ENCODE peak calls at places on chromosomes 16 and 17, in six cellular contexts. K is mesendoderm, V is H9, N is neuronal stem cell, O is IMR-90, G is H1. H is an unnamed sample.

GRCh38 chr16:75591001-75591852 is 25.0 kb downstream of the GABARAPL2 start:
- DNase-seq in K (peak), V (no peak), N (no peak), O (peak), G (no peak), H (peak)

GRCh38 chr17:57289613-57290012 is 33.3 kb downstream of the MSI2 start:
- DNase-seq in K (no peak), V (no peak), N (no peak), O (no peak), G (no peak), H (no peak)

GRCh38 chr17:61551255-61551742 is 39.7 kb downstream of the NACA2 start:
- DNase-seq in K (peak), V (no peak), N (peak), O (peak), G (no peak), H (peak)

GRCh38 chr16:70750893-70751467 is 50.0 kb downstream of the VAC14 start:
- DNase-seq in K (no peak), V (no peak), N (no peak), O (peak), G (no peak), H (peak)

GRCh38 chr16:87924937-87925670 is 11.2 kb downstream of the CA5A start:
- DNase-seq in K (no peak), V (no peak), N (no peak), O (no peak), G (no peak), H (no peak)

GRCh38 chr16:23296994-23297393 is 5.1 kb upstream of the SCNN1B start:
- DNase-seq in K (peak), V (peak), N (no peak), O (no peak), G (no peak), H (no peak)

GRCh38 chr17:12406623-12407228 is 259.0 kb upstream of the MYOCD start:
- DNase-seq in K (peak), V (no peak), N (no peak), O (peak), G (no peak), H (peak)

GRCh38 chr17:39928868-39929651 is 1.5 kb downstream of the LRRC3C start:
- DNase-seq in K (no peak), V (no peak), N (no peak), O (peak), G (no peak), H (peak)

GRCh38 chr17:82013341-82013740 is 9.3 kb downstream of the CENPX start:
- DNase-seq in K (no peak), V (no peak), N (no peak), O (peak), G (no peak), H (no peak)

GRCh38 chr16:2855536-2855935 is 2.4 kb downstream of the PRSS22 start:
- DNase-seq in K (no peak), V (no peak), N (no peak), O (no peak), G (no peak), H (no peak)

GRCh38 chr17:7842950-7843535 is 9.0 kb downstream of the KDM6B start:
- DNase-seq in K (peak), V (peak), N (no peak), O (peak), G (no peak), H (peak)

DNA sequence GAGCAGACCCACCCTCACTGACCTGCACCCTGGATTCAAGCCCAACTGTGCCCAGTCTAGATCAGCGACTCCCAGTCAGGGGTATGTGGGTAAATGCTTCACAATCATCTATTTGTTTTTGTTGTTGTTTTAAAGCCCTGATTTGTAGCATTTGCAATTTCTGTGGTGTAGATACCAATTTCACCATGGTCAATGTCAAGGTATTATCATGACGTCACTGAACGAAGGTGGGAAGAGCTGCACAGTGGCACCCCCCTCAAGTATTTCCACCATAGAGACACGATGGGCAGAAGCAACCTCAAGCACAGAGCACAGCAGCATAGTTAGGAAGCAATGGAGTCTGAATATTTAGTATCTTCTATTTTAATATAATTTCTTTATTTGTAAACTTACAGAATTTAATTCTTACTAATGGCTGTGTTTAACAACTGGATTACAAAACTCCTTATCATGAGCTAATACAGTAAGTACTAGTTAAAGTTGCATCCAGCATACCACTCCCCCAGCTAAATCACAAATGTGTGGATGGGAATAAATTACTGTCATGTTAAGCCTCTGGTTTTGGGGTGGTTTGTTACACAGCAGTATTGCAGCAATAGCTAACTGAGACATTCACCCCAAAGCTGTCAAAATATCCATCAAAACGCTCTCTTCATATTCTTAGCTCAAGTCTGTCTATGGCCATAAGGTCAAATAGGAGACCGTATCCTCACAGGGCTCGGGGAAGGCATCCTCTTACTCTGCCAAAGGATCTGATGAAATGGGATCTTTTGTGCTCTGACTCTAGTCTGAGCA is 25.5 kb downstream of the ORC6 start:
- DNase-seq in K (no peak), V (no peak), N (no peak), O (no peak), G (no peak), H (no peak)
- H2BK120ac ChIP-seq in K (no peak), V (no peak), N (no peak), O (no peak), G (no peak), H (no peak)

DNA sequence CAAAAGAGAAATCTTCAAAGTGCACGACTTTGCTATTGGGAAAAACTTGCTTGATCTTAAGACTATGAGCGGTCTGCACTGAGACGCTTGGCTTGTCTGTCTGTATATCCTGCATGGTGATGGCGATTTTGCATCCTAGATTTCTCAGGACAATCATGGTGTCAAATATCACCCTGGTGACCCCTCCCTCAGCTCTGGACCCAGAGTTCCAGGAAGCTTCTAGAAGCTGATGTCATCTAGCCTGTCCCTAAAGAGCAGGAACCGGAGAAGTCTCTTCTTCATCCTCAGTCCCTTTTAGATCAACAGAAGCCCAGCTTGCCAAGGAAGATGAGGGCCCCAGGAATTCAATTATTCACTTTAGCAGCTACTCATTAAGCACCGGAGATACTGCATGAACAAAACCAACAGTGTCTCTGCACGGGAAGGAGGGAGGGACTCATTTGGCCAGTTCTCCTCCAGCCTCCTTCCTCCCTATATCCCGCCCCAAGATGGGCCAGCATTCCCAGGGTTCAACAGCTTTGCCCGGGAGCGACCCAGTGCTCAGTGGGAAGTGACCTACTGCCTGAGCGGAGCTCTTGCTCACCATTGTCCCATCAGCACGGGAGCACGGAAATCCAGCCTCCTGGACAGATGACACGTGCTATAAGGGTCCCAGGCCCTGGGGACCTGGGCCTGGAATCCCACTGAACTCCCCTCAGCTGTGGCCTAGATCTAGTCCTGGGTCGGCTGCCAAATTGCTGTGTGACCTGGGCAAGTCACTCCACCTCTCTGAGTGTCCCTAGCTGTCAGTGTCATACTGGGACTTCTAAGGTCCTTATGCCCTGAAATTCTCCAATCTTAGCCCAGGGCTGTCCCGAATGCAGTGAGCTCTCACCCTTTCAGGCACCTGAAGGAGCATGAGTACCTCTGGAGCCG is 3.8 kb downstream of the EMP2 start:
- DNase-seq in K (peak), V (no peak), N (no peak), O (peak), G (no peak), H (peak)
- H2BK15ac ChIP-seq in K (no peak), V (no peak), N (no peak), O (no peak), G (peak), H (no peak)

GRCh38 chr17:41672153-41672552 is 16.5 kb upstream of the EIF1 start:
- DNase-seq in K (no peak), V (no peak), N (no peak), O (no peak), G (no peak), H (no peak)
- H2BK120ac ChIP-seq in K (no peak), V (no peak), N (no peak), O (no peak), G (no peak), H (no peak)

DNA sequence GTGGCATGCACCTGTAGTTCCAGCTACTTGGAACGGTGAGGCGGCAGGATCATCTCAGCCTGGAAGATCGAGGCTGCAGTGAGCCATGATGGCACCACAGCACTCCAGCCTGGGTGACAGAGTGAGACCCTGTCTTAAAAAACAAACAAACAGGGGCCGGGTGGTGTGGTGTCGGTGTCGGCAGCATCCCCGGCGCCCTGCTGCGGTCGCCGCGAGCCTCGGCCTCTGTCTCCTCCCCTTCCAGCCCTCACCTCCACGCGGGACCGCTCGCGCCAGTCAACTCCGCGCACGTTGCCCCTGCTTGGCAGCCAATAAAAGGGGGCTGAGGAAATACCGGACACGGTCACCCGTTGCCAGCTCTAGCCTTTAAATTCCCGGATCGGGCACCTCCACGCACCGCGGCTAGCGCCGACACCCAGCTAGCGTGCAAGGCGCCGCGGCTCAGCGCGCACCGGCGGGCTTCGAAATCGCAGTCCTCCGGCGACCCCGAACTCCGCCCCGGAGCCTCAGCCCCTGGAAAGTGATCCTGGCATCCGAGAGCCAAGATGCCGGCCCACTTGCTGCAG is 204.7 kb downstream of the CDRT15L2 start:
- DNase-seq in K (no peak), V (no peak), N (no peak), O (no peak), G (no peak), H (no peak)
- H2BK15ac ChIP-seq in K (no peak), V (no peak), N (no peak), O (no peak), G (no peak), H (no peak)

GRCh38 chr17:15909481-15909991 is 35.4 kb upstream of the ADORA2B start:
- DNase-seq in K (peak), V (no peak), N (no peak), O (no peak), G (no peak), H (no peak)
- H2BK120ac ChIP-seq in K (no peak), V (no peak), N (no peak), O (no peak), G (no peak), H (no peak)

DNA sequence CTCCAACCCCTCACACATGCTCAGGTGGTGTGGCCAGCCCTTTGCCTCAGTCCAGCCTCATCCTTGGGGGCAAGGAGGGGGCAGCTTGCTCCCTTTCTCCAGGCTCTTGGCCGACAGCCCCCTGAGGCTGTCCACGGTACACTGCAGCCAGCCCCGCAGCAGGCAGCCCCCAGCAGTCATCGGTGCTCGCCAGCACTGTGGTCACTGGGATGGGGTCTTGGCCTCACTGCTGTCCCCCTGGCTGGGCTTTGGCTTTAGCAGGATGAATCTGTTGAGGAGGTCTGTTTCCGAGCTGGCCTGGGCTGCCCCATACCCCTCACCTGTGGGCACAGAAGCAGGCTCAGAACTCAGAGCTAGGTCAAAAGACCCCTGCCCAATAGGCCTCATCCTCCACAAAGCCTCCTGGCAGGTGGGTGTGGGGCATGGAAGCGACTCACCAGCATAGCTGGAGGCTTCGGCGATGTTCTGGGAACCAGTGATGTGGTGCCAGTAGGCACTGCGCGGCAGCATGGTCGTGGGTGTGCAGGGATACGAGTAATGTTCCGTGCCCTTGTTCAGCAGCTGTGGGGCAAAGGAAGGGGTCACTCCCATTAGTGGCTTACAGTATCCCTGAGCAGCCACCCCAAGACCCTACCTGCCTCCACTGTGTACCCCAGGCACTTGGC is 10.8 kb downstream of the POLR2C start:
- DNase-seq in K (no peak), V (peak), N (no peak), O (no peak), G (no peak), H (no peak)
- H2BK15ac ChIP-seq in K (no peak), V (no peak), N (no peak), O (no peak), G (peak), H (no peak)

GRCh38 chr16:84828322-84828721 is 8.5 kb downstream of the CRISPLD2 start:
- DNase-seq in K (no peak), V (no peak), N (no peak), O (no peak), G (no peak), H (no peak)
- H2BK120ac ChIP-seq in K (no peak), V (no peak), N (no peak), O (peak), G (no peak), H (no peak)

H was measured in mesenchymal stem cell.